ENCODE peak calls at places on chromosomes 5 and 9, in eight cellular contexts. B, W, Y, H, T, M, S and F are unnamed samples.
A peak's percentile ranks its signal among the peaks of the same experiment; 100 is the strongest.

GRCh38 chr5:29924107-29924506 is 1269.4 kb upstream of the CDH6 start:
- DNase-seq in B (no peak), W (no peak), Y (no peak), H (no peak), T (no peak), M (no peak), S (no peak), F (no peak)

GRCh38 chr5:108280248-108280647 is 101.7 kb downstream of the FBXL17 start:
- DNase-seq in B (no peak), W (no peak), Y (no peak), H (no peak), T (no peak), M (no peak), S (no peak), F (no peak)

GRCh38 chr5:1060535-1060981 is 51.3 kb downstream of the SLC12A7 start:
- DNase-seq in B (peak; percentile 14), W (no peak), Y (peak; percentile 20), H (no peak), T (no peak), M (no peak), S (no peak), F (no peak)

GRCh38 chr5:60972225-60972624 is 27.2 kb downstream of the NDUFAF2 start:
- DNase-seq in B (no peak), W (no peak), Y (no peak), H (no peak), T (no peak), M (no peak), S (no peak), F (no peak)

GRCh38 chr5:40556811-40557210 is 122.9 kb upstream of the PTGER4 start:
- DNase-seq in B (no peak), W (no peak), Y (no peak), H (no peak), T (no peak), M (no peak), S (no peak), F (no peak)

GRCh38 chr9:129823163-129823933 is 588 bp downstream of the TOR1A start:
- DNase-seq in B (no peak), W (no peak), Y (no peak), H (peak; percentile 73), T (peak; percentile 42), M (peak; percentile 27), S (no peak), F (no peak)

GRCh38 chr5:9094582-9094981 is 451.3 kb downstream of the SEMA5A start:
- DNase-seq in B (no peak), W (no peak), Y (no peak), H (no peak), T (no peak), M (peak; percentile 61), S (no peak), F (no peak)

GRCh38 chr5:113606298-113607134 is 93.0 kb downstream of the YTHDC2 start:
- DNase-seq in B (no peak), W (no peak), Y (no peak), H (peak; percentile 86), T (peak; percentile 67), M (peak; percentile 56), S (peak; percentile 25), F (no peak)

GRCh38 chr5:74424162-74424868 is 216.2 kb downstream of the ENC1 start:
- DNase-seq in B (no peak), W (no peak), Y (no peak), H (no peak), T (peak; percentile 45), M (no peak), S (no peak), F (no peak)

GRCh38 chr9:95204310-95204709 is 113.2 kb downstream of the FANCC start:
- DNase-seq in B (no peak), W (no peak), Y (no peak), H (no peak), T (no peak), M (no peak), S (no peak), F (no peak)

GRCh38 chr9:17824191-17824926 is 245.5 kb downstream of the SH3GL2 start:
- DNase-seq in B (no peak), W (no peak), Y (no peak), H (no peak), T (no peak), M (peak; percentile 1), S (no peak), F (no peak)

GRCh38 chr9:14618851-14619250 is 74.4 kb downstream of the ZDHHC21 start:
- DNase-seq in B (no peak), W (no peak), Y (no peak), H (no peak), T (no peak), M (no peak), S (no peak), F (no peak)

GRCh38 chr5:109718216-109718615 is 28.5 kb downstream of the MAN2A1 start:
- DNase-seq in B (no peak), W (no peak), Y (no peak), H (no peak), T (no peak), M (no peak), S (no peak), F (no peak)

GRCh38 chr5:388266-389196 is 54.4 kb upstream of the EXOC3 start:
- DNase-seq in B (no peak), W (peak; percentile 59), Y (no peak), H (no peak), T (no peak), M (no peak), S (no peak), F (peak; percentile 56)

GRCh38 chr5:154486427-154486866 is 8.4 kb upstream of the HAND1 start:
- DNase-seq in B (no peak), W (peak; percentile 90), Y (no peak), H (peak; percentile 53), T (no peak), M (no peak), S (no peak), F (no peak)

GRCh38 chr5:173717959-173718358 is 101.5 kb upstream of the BOD1 start:
- DNase-seq in B (no peak), W (no peak), Y (no peak), H (no peak), T (no peak), M (no peak), S (no peak), F (no peak)

GRCh38 chr9:109270971-109271900 is 49.6 kb downstream of the EPB41L4B start:
- DNase-seq in B (no peak), W (no peak), Y (no peak), H (no peak), T (no peak), M (no peak), S (no peak), F (no peak)

GRCh38 chr5:139513852-139514485 is 31.4 kb upstream of the STING1 start:
- DNase-seq in B (no peak), W (no peak), Y (no peak), H (no peak), T (no peak), M (no peak), S (no peak), F (no peak)

GRCh38 chr5:139517683-139518564 is 35.4 kb upstream of the STING1 start:
- DNase-seq in B (peak; percentile 92), W (peak; percentile 95), Y (peak; percentile 95), H (peak; percentile 98), T (peak; percentile 81), M (peak; percentile 79), S (peak; percentile 96), F (peak; percentile 93)

GRCh38 chr5:139514486-139514856 is 31.9 kb upstream of the STING1 start:
- DNase-seq in B (no peak), W (no peak), Y (no peak), H (no peak), T (no peak), M (no peak), S (no peak), F (no peak)
- H3K4me3 ChIP-seq in B (no peak overlapping the region), W (no peak overlapping the region), Y (no peak overlapping the region), H (no peak overlapping the region), T (no peak overlapping the region), M (no peak overlapping the region), S (no peak overlapping the region), F (no peak overlapping the region)

DNA sequence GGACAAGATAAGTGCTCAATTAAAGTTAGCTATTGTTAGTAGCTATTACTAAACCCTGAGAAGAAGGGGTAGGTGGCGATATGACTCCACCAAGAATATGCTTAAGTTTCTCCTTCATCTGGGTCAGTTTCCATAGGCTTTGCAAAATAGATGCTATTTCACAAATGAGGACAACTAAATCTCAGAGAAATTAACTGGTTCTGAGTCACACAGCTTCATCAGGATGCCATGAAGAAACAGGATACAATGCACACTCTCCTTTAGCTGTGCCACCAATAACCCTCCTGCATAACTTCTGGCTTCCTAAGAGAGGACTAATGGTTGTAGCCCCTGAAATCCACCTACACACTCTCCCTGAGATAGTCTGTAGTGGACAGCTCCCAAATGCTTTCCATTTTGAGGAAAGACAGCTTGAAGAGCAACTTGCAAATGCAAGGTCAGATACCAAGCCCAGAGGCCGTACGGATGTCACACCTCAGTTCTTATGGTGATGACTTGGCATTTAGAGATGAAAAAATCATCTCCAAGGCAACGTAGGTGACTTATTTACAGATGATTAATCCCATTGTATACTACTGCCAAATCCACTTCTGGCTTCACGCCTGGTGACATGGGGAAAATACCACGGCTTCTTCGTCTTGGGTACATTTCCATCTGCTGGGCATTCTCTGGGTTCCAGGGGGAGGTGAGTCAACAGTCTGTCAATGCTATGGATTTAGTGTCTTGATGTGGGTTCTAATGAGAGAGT is 251.4 kb upstream of the IL12B start:
- DNase-seq in B (no peak), W (no peak), Y (no peak), H (peak; percentile 76), T (peak; percentile 71), M (peak; percentile 45), S (no peak), F (no peak)
- TF ChIP-seq CTCF in B (no peak), W (no peak), Y (no peak), H (no peak), T (peak; percentile 34), M (peak; percentile 22), S (no peak), F (no peak)

GRCh38 chr9:27183701-27184100 is 74.7 kb downstream of the TEK start:
- DNase-seq in B (no peak), W (no peak), Y (no peak), H (no peak), T (peak; percentile 32), M (peak; percentile 50), S (no peak), F (no peak)
- H3K27ac ChIP-seq in B (no peak overlapping the region), W (no peak overlapping the region), Y (no peak overlapping the region), H (no peak overlapping the region), T (no peak overlapping the region), M (peak overlapping the region; percentile 9), S (no peak overlapping the region), F (no peak overlapping the region)

DNA sequence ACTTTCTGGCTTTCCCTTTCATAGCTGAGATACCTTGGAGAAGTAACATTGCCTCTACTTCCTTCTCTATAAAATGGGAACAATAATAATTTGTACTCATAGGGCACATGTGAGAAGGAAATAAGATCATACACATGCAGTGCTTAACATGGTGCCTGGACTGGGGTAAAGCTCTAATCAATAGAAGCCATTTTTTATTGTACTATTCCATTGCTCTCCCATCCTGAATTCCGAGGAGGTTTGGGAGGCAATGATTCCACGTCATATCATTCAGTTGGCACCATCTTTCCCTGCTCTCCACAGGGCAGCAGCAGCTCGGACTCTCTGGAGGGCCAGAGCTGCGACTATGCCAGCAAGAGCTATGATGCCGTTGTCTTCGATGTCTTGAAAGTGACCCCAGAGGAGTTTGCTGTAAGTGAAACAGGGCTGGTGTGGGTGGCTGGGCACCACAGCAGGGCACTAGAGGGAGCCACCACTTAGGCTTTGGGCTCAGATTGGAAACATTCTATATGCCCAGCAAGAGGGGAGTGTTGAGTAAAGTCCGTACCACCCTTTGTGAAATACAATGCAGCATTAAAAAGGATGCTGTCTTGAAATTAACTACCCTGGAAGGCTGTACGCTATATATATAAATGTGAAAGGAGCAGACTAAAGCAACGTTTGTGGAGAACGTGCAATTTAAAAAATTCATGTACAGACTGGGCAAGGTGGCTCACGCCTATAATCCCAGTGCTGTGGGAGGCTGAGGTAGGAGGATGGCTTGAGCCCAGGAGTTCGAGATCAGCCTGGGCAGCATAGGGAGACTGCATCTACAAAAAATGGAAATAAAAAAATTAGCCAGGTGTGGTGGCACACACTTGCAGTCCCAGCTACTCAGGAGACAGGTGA is 51.2 kb downstream of the RALGPS1 start:
- DNase-seq in B (peak; percentile 47), W (peak; percentile 74), Y (peak; percentile 49), H (peak; percentile 86), T (peak; percentile 77), M (peak; percentile 61), S (peak; percentile 50), F (no peak)
- H3K4me3 ChIP-seq in B (no peak overlapping the region), W (no peak overlapping the region), Y (no peak overlapping the region), H (no peak overlapping the region), T (no peak overlapping the region), M (no peak overlapping the region), S (no peak overlapping the region), F (no peak overlapping the region)